ENCODE peak calls at places on chromosomes 3 and 15, in five cellular contexts. Q is CD8-positive, alpha-beta T cell; L is testis; A is tibial artery; X is upper lobe of right lung. H is an unnamed sample.
A peak's percentile ranks its signal among the peaks of the same experiment; 100 is the strongest.

GRCh38 chr3:152197451-152197850 is 71.3 kb upstream of the MBNL1 start:
- DNase-seq in X (no peak), L (no peak), Q (no peak), A (no peak), H (no peak)

GRCh38 chr3:38115645-38116427 is 21.1 kb downstream of the ACAA1 start:
- DNase-seq in X (no peak), A (peak; percentile 11), Q (no peak), L (no peak), H (peak; percentile 35)

GRCh38 chr3:85312326-85312725 is 353.5 kb downstream of the CADM2 start:
- DNase-seq in A (no peak), L (no peak), X (no peak), Q (no peak), H (no peak)

GRCh38 chr15:29805043-29805707 is 17.1 kb downstream of the TJP1 start:
- DNase-seq in Q (no peak), A (no peak), X (no peak), L (peak; percentile 78), H (no peak)

GRCh38 chr3:169479314-169479939 is 184.1 kb downstream of the MECOM start:
- DNase-seq in X (no peak), L (no peak), A (no peak), Q (no peak), H (no peak)

GRCh38 chr15:50046159-50046558 is 72.9 kb downstream of the ATP8B4 start:
- DNase-seq in A (no peak), L (no peak), Q (no peak), X (no peak), H (no peak)

GRCh38 chr3:175150812-175151411 is 291.8 kb downstream of the NAALADL2 start:
- DNase-seq in A (no peak), X (no peak), L (no peak), Q (no peak), H (no peak)

GRCh38 chr3:15665510-15666150 is 64.1 kb downstream of the BTD start:
- DNase-seq in X (no peak), L (no peak), A (no peak), Q (no peak), H (no peak)

GRCh38 chr3:66480666-66481065 is 20.2 kb downstream of the LRIG1 start:
- DNase-seq in L (no peak), Q (no peak), X (no peak), A (no peak), H (no peak)

GRCh38 chr3:46365737-46366524 is 4.8 kb upstream of the CCR5 start:
- DNase-seq in Q (no peak), A (no peak), L (no peak), X (no peak), H (no peak)

GRCh38 chr3:46370784-46371183 is at the start of gene CCR5:
- DNase-seq in A (no peak), Q (peak; percentile 13), L (no peak), X (no peak), H (no peak)

GRCh38 chr3:46367811-46368210 is 2.9 kb upstream of the CCR5 start:
- DNase-seq in X (no peak), Q (no peak), A (no peak), L (no peak), H (no peak)

GRCh38 chr3:46369675-46370132 is 1.0 kb upstream of the CCR5 start:
- DNase-seq in L (no peak), Q (no peak), A (no peak), X (no peak), H (no peak)

DNA sequence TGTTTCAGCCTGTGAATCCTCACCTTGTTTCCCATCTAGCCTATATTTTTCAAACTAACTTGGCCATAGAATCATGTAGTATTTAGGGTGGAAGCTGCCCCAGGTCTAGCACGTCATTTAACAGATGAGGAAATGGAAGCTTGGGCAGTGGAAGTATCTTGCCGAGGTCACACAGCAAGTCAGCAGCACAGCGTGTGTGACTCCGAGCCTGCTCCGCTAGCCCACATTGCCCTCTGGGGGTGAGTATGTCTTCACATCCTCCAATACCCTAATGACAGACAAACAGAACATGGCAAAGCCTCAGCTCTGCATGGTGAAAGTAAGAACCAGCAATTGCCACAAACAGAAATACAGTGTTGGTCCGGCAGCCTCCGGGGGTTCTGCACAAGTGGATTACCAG is 2.2 kb upstream of the CCR5 start:
- DNase-seq in A (peak; percentile 44), X (peak; percentile 78), Q (peak; percentile 60), L (peak; percentile 24), H (peak; percentile 28)
- TF ChIP-seq CTCF in A (no peak), X (peak; percentile 44), Q (peak; percentile 53), L (no peak), H (no peak)

GRCh38 chr15:33028495-33028894 is 166.0 kb downstream of the FMN1 start:
- DNase-seq in A (no peak), X (no peak), L (no peak), Q (no peak), H (no peak)
- H3K27me3 ChIP-seq in A (no peaks in the 10 kb centered on the region), X (no peaks in the 10 kb centered on the region), L (no peaks in the 10 kb centered on the region), Q (no peaks in the 10 kb centered on the region), H (no peaks in the 10 kb centered on the region)

DNA sequence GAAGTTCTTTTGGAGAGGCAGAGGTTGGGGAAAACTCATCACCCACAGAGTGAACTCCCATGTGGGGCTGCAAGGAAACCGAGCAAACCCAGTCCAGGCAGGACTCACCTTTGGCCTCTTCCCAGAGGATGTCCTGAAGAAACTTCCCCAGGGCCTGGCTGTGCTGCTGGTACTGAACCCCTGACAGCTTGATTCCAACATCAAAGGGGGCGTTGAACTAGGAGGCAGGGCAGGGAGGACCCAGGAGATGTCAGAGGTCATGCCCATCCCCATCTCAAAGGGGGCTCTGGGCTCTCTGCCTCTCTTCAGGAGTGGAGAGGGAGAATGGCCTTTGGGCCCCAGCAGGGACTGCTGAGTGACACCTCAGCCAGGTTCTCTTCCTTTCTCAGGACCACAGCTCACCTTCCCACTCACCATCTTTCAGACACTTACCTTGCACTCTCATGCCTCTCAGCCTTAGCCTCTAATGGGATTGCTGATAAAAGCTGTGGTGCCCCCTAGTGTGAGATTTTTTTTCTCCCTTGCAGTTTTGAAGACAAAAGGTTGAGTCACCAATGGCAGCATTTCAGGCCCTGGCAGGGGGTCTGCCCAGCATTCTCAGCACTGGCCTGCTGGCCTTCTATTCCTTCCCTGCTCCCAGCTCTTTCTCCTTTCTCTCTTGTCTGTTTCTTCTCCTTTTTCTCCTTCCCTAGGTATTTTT is 6.0 kb downstream of the GHRL start:
- DNase-seq in X (no peak), L (peak; percentile 62), Q (peak; percentile 41), A (peak; percentile 49), H (peak; percentile 51)
- TF ChIP-seq CTCF in X (no peak), L (no peak), Q (peak; percentile 32), A (peak; percentile 32), H (no peak)

DNA sequence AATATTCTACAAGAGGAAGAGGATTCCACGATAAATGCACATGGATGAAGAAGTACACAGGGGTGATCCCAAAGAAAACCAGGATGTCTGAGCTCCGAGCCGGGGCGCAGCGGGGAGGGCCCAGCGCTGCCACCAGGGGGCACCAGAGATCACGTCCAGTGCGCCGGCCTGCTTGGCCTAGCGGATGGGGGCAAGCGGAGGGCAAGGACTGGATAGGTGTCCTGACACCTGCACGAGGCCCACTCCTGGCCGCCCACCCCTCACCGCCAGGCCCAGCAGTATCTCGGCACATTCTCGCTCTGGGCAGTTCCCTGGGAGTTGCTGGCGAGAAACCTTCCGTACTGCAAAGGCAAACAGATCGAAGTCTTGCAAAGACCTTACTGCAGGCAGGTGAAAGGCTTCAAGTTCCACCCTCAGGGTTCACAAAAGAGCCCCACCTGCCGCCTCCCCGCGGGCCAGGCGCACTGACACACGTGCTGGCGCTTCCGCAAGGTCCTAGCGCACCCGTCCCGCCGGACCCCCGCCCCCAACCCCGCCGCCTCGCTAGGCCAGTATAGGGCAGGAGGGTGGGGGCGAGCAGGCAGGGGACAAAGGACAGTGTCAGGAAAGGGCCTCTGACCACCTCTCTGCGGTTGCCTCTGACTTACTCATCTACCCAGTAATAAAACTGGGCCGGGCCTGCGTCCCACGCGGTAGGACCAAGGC is 3.3 kb downstream of the ANKRD63 start:
- DNase-seq in A (peak; percentile 62), Q (peak; percentile 79), L (peak; percentile 84), X (peak; percentile 89), H (peak; percentile 66)
- H3K27me3 ChIP-seq in A (peaks cover 83% of the 10 kb centered on the region), Q (peaks cover 11% of the 10 kb centered on the region), L (no peaks in the 10 kb centered on the region), X (peaks cover 53% of the 10 kb centered on the region), H (no peaks in the 10 kb centered on the region)

GRCh38 chr15:98581715-98582114 is 66.6 kb upstream of the IGF1R start:
- DNase-seq in X (no peak), L (no peak), Q (no peak), A (no peak), H (peak; percentile 7)
- TF ChIP-seq CTCF in X (peak; percentile 13), L (no peak), Q (peak; percentile 43), A (no peak), H (peak; percentile 49)

GRCh38 chr15:57375827-57376694 is at the start of gene CGNL1:
- DNase-seq in Q (no peak), A (peak; percentile 39), L (peak; percentile 50), X (peak; percentile 82), H (peak; percentile 75)
- H3K27me3 ChIP-seq in Q (peaks cover 10% of the 10 kb centered on the region), A (peaks cover 17% of the 10 kb centered on the region), L (no peaks in the 10 kb centered on the region), X (peaks cover 6% of the 10 kb centered on the region), H (no peaks in the 10 kb centered on the region)

GRCh38 chr15:84658080-84658787 is at the start of gene NMB:
- DNase-seq in X (peak; percentile 92), A (peak; percentile 78), Q (peak; percentile 83), L (peak; percentile 75), H (peak; percentile 92)
- TF ChIP-seq CTCF in X (peak; percentile 55), A (peak; percentile 53), Q (peak; percentile 70), L (peak; percentile 37), H (peak; percentile 80)

GRCh38 chr15:37134699-37135131 is 34.4 kb upstream of the MEIS2 start:
- DNase-seq in A (no peak), Q (no peak), X (no peak), L (peak; percentile 17), H (peak; percentile 43)

GRCh38 chr15:37131639-37132038 is 31.3 kb upstream of the MEIS2 start:
- DNase-seq in A (no peak), Q (no peak), L (no peak), X (no peak), H (no peak)

GRCh38 chr15:37133619-37134018 is 33.3 kb upstream of the MEIS2 start:
- DNase-seq in X (no peak), A (no peak), L (no peak), Q (no peak), H (no peak)

GRCh38 chr15:37134244-37134643 is 33.9 kb upstream of the MEIS2 start:
- DNase-seq in L (no peak), A (no peak), X (no peak), Q (no peak), H (no peak)

DNA sequence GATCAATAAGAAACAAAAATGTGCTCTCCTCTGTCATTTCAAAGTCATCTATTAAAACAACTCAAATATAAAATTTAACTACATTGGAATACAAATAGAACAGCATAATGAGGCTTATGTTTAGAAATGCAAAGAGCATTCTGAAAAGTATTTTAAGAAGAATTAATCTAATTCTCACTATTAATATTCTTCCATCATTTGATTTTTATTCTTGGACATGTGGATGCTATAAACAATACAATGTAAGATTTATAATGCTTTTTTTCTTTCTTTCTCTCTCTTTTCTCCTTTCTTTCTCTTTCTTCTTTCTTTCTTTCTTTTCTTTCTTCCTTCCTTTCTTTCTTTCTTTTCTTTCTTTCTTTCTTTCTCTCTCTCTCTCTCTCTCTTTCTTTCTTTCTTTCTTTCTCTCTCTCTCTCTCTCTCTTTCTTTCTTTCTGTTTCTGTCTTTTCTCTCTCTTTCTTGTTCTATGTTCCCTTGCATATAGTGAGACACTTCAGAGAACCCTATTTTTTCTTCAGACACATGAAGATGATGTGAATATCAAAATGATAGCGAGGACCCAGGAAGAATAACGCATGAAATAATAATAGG is 32.6 kb upstream of the MEIS2 start:
- DNase-seq in X (no peak), L (no peak), A (no peak), Q (no peak), H (no peak)
- H3K27me3 ChIP-seq in X (no peaks in the 10 kb centered on the region), L (no peaks in the 10 kb centered on the region), A (peaks cover 3% of the 10 kb centered on the region), Q (no peaks in the 10 kb centered on the region), H (no peaks in the 10 kb centered on the region)

H was measured in Caco-2.